ENCODE peak calls at places on chromosomes 2 and 18, in four cellular contexts. L is H1, S is K562, E is GM12878. U is an unnamed sample.
A peak's percentile ranks its signal among the peaks of the same experiment; 100 is the strongest.

GRCh38 chr2:136420346-136420745 is 302.4 kb upstream of the CXCR4 start:
- DNase-seq in L (no peak), S (no peak), E (no peak), U (no peak)

GRCh38 chr2:189076572-189076971 is 102.4 kb downstream of the COL3A1 start:
- DNase-seq in L (no peak), E (no peak), S (no peak), U (peak; percentile 49)

GRCh38 chr2:127256381-127256780 is 36.3 kb upstream of the CYP27C1 start:
- DNase-seq in L (no peak), E (no peak), S (no peak), U (no peak)

GRCh38 chr2:158598856-158599517 is 142.2 kb downstream of the PKP4 start:
- DNase-seq in E (no peak), L (no peak), S (no peak), U (peak; percentile 20)

GRCh38 chr2:119106301-119106897 is 52.2 kb downstream of the C1QL2 start:
- DNase-seq in S (peak; percentile 64), E (no peak), L (peak; percentile 88), U (peak; percentile 33)

GRCh38 chr2:23940976-23941605 is 828 bp downstream of the UBXN2A start:
- DNase-seq in L (no peak), S (no peak), E (peak; percentile 51), U (peak; percentile 45)

GRCh38 chr2:175282300-175282699 is 100.8 kb upstream of the ATP5MC3 start:
- DNase-seq in L (no peak), E (no peak), S (peak; percentile 17), U (peak; percentile 28)

GRCh38 chr2:216596234-216596985 is 36.8 kb upstream of the IGFBP2 start:
- DNase-seq in S (no peak), E (no peak), L (no peak), U (peak; percentile 87)

GRCh38 chr2:159069229-159069628 is 100.8 kb downstream of the TANC1 start:
- DNase-seq in S (no peak), L (no peak), E (no peak), U (no peak)

GRCh38 chr2:239343946-239344856 is 56.6 kb downstream of the HDAC4 start:
- DNase-seq in E (no peak), L (no peak), S (no peak), U (no peak)

GRCh38 chr2:98825043-98825350 is 94.1 kb upstream of the MGAT4A start:
- DNase-seq in L (no peak), S (no peak), E (no peak), U (no peak)

GRCh38 chr2:46257476-46257875 is 39.7 kb upstream of the EPAS1 start:
- DNase-seq in S (no peak), L (no peak), E (no peak), U (peak; percentile 78)

GRCh38 chr2:96863575-96864342 is 5.9 kb upstream of the ANKRD39 start:
- DNase-seq in S (no peak), E (no peak), L (no peak), U (no peak)

GRCh38 chr2:35343135-35343534 is 1012.4 kb upstream of the CRIM1 start:
- DNase-seq in L (peak; percentile 52), S (peak; percentile 3), E (no peak), U (no peak)

GRCh38 chr18:62001396-62001795 is 108.6 kb upstream of the RNF152 start:
- DNase-seq in S (no peak), L (no peak), E (no peak), U (no peak)

GRCh38 chr2:86081724-86082123 is 24.0 kb downstream of the POLR1A start:
- DNase-seq in E (no peak), S (no peak), L (no peak), U (no peak)

GRCh38 chr2:14418110-14418509 is 214.4 kb upstream of the LRATD1 start:
- DNase-seq in L (no peak), E (no peak), S (no peak), U (no peak)

GRCh38 chr2:231780123-231780908 is 766 bp downstream of the PDE6D start:
- DNase-seq in S (peak; percentile 48), E (no peak), L (peak; percentile 58), U (peak; percentile 34)

GRCh38 chr2:47437287-47437686 is 34.3 kb downstream of the MSH2 start:
- DNase-seq in E (no peak), L (no peak), S (peak; percentile 10), U (peak; percentile 47)

GRCh38 chr2:130743278-130743677 is 12.1 kb upstream of the AMER3 start:
- DNase-seq in S (no peak), E (no peak), L (peak; percentile 37), U (no peak)

GRCh38 chr2:231318436-231318835 is 77.1 kb upstream of the B3GNT7 start:
- DNase-seq in L (no peak), E (no peak), S (no peak), U (no peak)

GRCh38 chr18:79682481-79682880 is 2.9 kb downstream of the CTDP1 start:
- DNase-seq in S (no peak), L (no peak), E (no peak), U (no peak)

GRCh38 chr2:65661980-65662653 is 229.7 kb upstream of the SPRED2 start:
- DNase-seq in E (no peak), S (no peak), L (no peak), U (peak; percentile 13)

GRCh38 chr2:158810761-158811470 is 15.8 kb downstream of the DAPL1 start:
- DNase-seq in L (no peak), S (no peak), E (no peak), U (no peak)

GRCh38 chr2:152613235-152613634 is 104.0 kb downstream of the PRPF40A start:
- DNase-seq in E (no peak), L (no peak), S (no peak), U (peak; percentile 41)

GRCh38 chr2:239027431-239028252 is 179.8 kb downstream of the TWIST2 start:
- DNase-seq in E (no peak), L (no peak), S (no peak), U (no peak)

GRCh38 chr2:133138693-133139092 is 429.6 kb downstream of the NCKAP5 start:
- DNase-seq in S (no peak), E (no peak), L (peak; percentile 43), U (no peak)

GRCh38 chr2:237692601-237693079 is 65.3 kb downstream of the LRRFIP1 start:
- DNase-seq in E (no peak), S (peak; percentile 47), L (no peak), U (no peak)

GRCh38 chr2:222160125-222160524 is 138.7 kb downstream of the PAX3 start:
- DNase-seq in L (no peak), S (no peak), E (no peak), U (no peak)

GRCh38 chr2:182866461-182867369 is at the start of gene FRZB:
- DNase-seq in S (no peak), E (no peak), L (peak; percentile 77), U (peak; percentile 73)

GRCh38 chr2:140696449-140696848 is 1434.4 kb downstream of the LRP1B start:
- DNase-seq in S (no peak), E (no peak), L (no peak), U (no peak)
- TF ChIP-seq CHD1 in S (no peak), E (no peak), L (no peak), U (no peak)

GRCh38 chr2:198129609-198130008 is 325.2 kb downstream of the PLCL1 start:
- DNase-seq in L (no peak), E (no peak), S (no peak), U (no peak)

DNA sequence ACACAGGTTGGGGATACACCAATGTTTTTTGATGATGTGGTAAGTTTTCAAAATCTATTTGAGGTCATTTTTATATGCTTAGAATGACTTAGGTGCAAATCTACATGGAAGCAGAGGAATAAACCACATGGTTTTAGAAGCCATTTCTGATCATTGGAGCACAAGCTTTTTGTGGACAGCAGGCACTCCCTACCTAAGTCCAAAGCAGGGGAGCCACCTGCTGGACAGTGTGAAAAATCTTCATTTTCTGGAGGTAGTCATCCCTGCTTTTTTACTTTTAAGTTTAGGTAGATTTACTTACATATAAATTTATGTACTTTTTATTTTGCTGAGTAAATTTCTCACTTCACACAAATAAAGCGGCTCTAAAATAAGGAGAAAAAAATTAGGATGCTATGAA is 323.2 kb downstream of the PLCL1 start:
- DNase-seq in E (peak; percentile 32), S (peak; percentile 72), L (no peak), U (peak; percentile 71)
- TF ChIP-seq CHD1 in E (no peak), S (no peak), L (no peak), U (no peak)

GRCh38 chr2:120863661-120864320 is 128.1 kb downstream of the GLI2 start:
- DNase-seq in S (peak; percentile 88), L (no peak), E (no peak), U (peak; percentile 67)
- TF ChIP-seq CHD1 in S (no peak), L (no peak), E (no peak), U (no peak)

GRCh38 chr18:78402966-78403365 is 576.7 kb upstream of the SALL3 start:
- DNase-seq in S (no peak), E (no peak), L (no peak), U (no peak)
- TF ChIP-seq CHD1 in S (no peak), E (no peak), L (no peak), U (no peak)

GRCh38 chr2:105747997-105748396 is 3.3 kb downstream of the NCK2 start:
- DNase-seq in L (no peak), E (no peak), S (no peak), U (peak; percentile 10)
- TF ChIP-seq CHD1 in L (no peak), E (no peak), S (no peak), U (no peak)

GRCh38 chr2:9311488-9311887 is 104.9 kb downstream of the ASAP2 start:
- DNase-seq in E (no peak), L (no peak), S (no peak), U (peak; percentile 90)
- TF ChIP-seq CHD1 in E (no peak), L (no peak), S (no peak), U (no peak)

GRCh38 chr2:42829556-42830510 is 37.5 kb upstream of the HAAO start:
- DNase-seq in L (peak; percentile 36), E (no peak), S (no peak), U (no peak)

GRCh38 chr2:42830922-42831574 is 38.7 kb upstream of the HAAO start:
- DNase-seq in S (no peak), E (no peak), L (peak; percentile 43), U (no peak)

GRCh38 chr2:42828487-42829416 is 36.4 kb upstream of the HAAO start:
- DNase-seq in L (peak; percentile 88), E (peak; percentile 15), S (peak; percentile 84), U (peak; percentile 63)

GRCh38 chr2:42824454-42824807 is 32.0 kb upstream of the HAAO start:
- DNase-seq in E (no peak), L (peak; percentile 20), S (no peak), U (no peak)

DNA sequence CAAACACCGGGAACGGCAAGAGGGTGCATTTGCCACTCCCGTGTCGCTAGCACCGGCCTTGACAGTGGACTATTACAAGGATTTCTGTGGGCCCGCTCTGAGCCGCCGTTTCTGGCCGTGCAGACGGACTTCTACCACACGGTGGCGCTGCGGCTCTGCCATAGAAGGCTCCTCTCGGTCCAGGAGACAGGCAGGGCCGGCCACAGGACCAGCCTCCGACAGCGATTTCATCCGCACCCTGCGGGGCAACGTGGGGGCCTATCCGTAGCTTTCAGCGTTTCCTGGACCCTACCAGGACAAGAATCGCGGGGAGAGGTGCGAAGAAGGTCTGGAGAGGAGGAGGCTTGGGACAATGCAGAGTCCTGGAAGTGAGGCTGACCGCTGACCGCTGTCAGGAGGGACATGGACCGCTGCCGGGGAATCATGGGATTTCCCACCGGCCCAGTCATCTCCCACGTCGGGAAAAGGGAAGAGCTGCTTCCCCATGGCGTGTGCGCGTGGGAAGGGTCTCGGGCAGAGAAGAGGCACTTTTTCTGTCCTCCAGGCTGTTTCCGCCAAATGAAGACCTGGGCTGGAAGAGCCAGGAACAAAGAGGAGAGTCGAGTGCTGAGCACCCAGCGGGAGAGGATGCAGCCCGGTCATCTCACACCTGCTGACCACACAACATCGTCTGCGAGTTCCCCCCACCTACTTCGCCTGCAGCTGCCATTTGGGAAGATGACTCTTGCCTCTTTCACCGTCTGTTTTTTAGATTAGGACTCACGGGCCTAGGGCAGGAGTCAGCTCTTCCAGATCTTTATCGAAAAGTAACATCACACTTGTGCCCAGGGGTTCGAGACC is 35.5 kb upstream of the HAAO start:
- DNase-seq in L (peak; percentile 97), S (peak; percentile 90), E (no peak), U (peak; percentile 74)
- TF ChIP-seq CHD1 in L (no peak), S (no peak), E (no peak), U (no peak)

GRCh38 chr2:117832905-117833613 is 18.6 kb downstream of the DDX18 start:
- DNase-seq in L (no peak), E (no peak), S (no peak), U (peak; percentile 60)
- TF ChIP-seq CHD1 in L (no peak), E (no peak), S (no peak), U (no peak)